ENCODE peak calls at places on chromosomes 7 and 10, in five cellular contexts. B is nephron progenitor cell, E is coronary artery, C is dorsolateral prefrontal cortex, D is Calu3. M is an unnamed sample.

GRCh38 chr10:62614389-62615157 is 189.9 kb upstream of the ADO start:
- DNase-seq in D (no peak), C (no peak), B (no peak), E (no peak), M (no peak)

GRCh38 chr7:99123571-99124033 is 20.3 kb downstream of the SMURF1 start:
- DNase-seq in E (no peak), C (no peak), D (no peak), B (no peak), M (no peak)

GRCh38 chr7:150369740-150370501 is 1.3 kb downstream of the REPIN1 start:
- DNase-seq in D (no peak), C (no peak), E (no peak), B (no peak), M (no peak)

GRCh38 chr7:23161502-23161901 is 20.3 kb upstream of the NUP42 start:
- DNase-seq in E (no peak), D (no peak), C (no peak), B (no peak), M (no peak)

GRCh38 chr7:55018361-55019328 is at the start of gene EGFR:
- DNase-seq in D (peak), E (peak), C (peak), B (peak), M (no peak)

GRCh38 chr10:16116404-16117304 is 256.3 kb upstream of the MINDY3 start:
- DNase-seq in C (no peak), B (peak), E (no peak), D (peak), M (no peak)

GRCh38 chr7:154879629-154880028 is 123.3 kb downstream of the PAXIP1 start:
- DNase-seq in D (no peak), C (no peak), E (no peak), B (no peak), M (no peak)

GRCh38 chr10:84424731-84425165 is 96.4 kb downstream of the CCSER2 start:
- DNase-seq in B (peak), D (peak), E (peak), C (peak), M (no peak)

GRCh38 chr7:38069052-38069451 is 109.0 kb upstream of the STARD3NL start:
- DNase-seq in C (no peak), D (no peak), B (no peak), E (no peak), M (no peak)

GRCh38 chr10:46543379-46544014 is 13.0 kb downstream of the GPRIN2 start:
- DNase-seq in E (no peak), B (peak), C (no peak), D (peak), M (peak)

GRCh38 chr7:88184848-88185304 is 35.0 kb downstream of the SRI start:
- DNase-seq in E (no peak), D (peak), B (no peak), C (no peak), M (no peak)

GRCh38 chr7:26308551-26308950 is 16.9 kb downstream of the SNX10 start:
- DNase-seq in C (no peak), D (no peak), E (no peak), B (no peak), M (no peak)

GRCh38 chr7:47074702-47075153 is 507.2 kb downstream of the TNS3 start:
- DNase-seq in D (no peak), E (no peak), C (no peak), B (no peak), M (no peak)

GRCh38 chr7:4882742-4883351 is 669 bp downstream of the RADIL start:
- DNase-seq in D (no peak), B (peak), E (no peak), C (no peak), M (no peak)

GRCh38 chr10:106559442-106559841 is 605.1 kb downstream of the SORCS1 start:
- DNase-seq in B (no peak), E (no peak), C (no peak), D (no peak), M (no peak)

GRCh38 chr10:44297963-44298362 is 86.9 kb downstream of the CXCL12 start:
- DNase-seq in D (no peak), C (no peak), E (no peak), B (no peak), M (no peak)

GRCh38 chr7:51267169-51267568 is 49.4 kb downstream of the COBL start:
- DNase-seq in B (no peak), C (no peak), E (no peak), D (no peak), M (no peak)

GRCh38 chr7:79406371-79406770 is 47.1 kb downstream of the MAGI2 start:
- DNase-seq in E (no peak), D (no peak), C (no peak), B (no peak), M (no peak)

GRCh38 chr10:3104251-3104918 is 37.0 kb downstream of the PFKP start:
- DNase-seq in C (peak), D (no peak), E (no peak), B (no peak), M (no peak)

GRCh38 chr7:51261117-51261835 is 55.3 kb downstream of the COBL start:
- DNase-seq in C (no peak), D (no peak), E (no peak), B (no peak), M (no peak)

GRCh38 chr10:132382231-132382922 is 14.6 kb upstream of the PWWP2B start:
- DNase-seq in D (no peak), B (no peak), E (no peak), C (no peak), M (no peak)

GRCh38 chr10:86254081-86254480 is 112.5 kb downstream of the GRID1 start:
- DNase-seq in D (no peak), B (no peak), E (peak), C (no peak), M (no peak)

GRCh38 chr7:102097601-102098161 is 189.0 kb upstream of the SH2B2 start:
- DNase-seq in E (no peak), C (peak), D (no peak), B (no peak), M (no peak)

GRCh38 chr7:22207724-22208225 is 149.2 kb downstream of the RAPGEF5 start:
- DNase-seq in E (no peak), C (no peak), D (no peak), B (no peak), M (no peak)

GRCh38 chr10:71888623-71889387 is 37.8 kb upstream of the PSAP start:
- DNase-seq in C (peak), D (peak), B (peak), E (peak), M (peak)

GRCh38 chr10:29630205-29631048 is 4.3 kb downstream of the SVIL start:
- DNase-seq in B (no peak), D (peak), C (no peak), E (no peak), M (no peak)

GRCh38 chr7:139974179-139974811 is 88.5 kb downstream of the PARP12 start:
- DNase-seq in D (no peak), B (no peak), C (no peak), E (peak), M (no peak)

GRCh38 chr7:81692146-81692905 is 77.5 kb downstream of the HGF start:
- DNase-seq in C (no peak), D (no peak), B (no peak), E (no peak), M (no peak)

GRCh38 chr10:69456880-69457693 is 5.8 kb downstream of the TSPAN15 start:
- DNase-seq in C (no peak), D (peak), B (no peak), E (no peak), M (no peak)

GRCh38 chr10:118500477-118501104 is 94.9 kb downstream of the PRLHR start:
- DNase-seq in C (no peak), B (no peak), D (no peak), E (no peak), M (no peak)

GRCh38 chr7:24401628-24402593 is 117.9 kb downstream of the NPY start:
- DNase-seq in B (no peak), D (no peak), C (no peak), E (no peak), M (no peak)

GRCh38 chr10:132961-133898 is 2.0 kb upstream of the ZMYND11 start:
- DNase-seq in C (no peak), D (no peak), E (no peak), B (no peak), M (no peak)

GRCh38 chr10:48649349-48649944 is 35.2 kb upstream of the WDFY4 start:
- DNase-seq in E (no peak), C (peak), D (no peak), B (no peak), M (no peak)

GRCh38 chr7:13115157-13115772 is 427.8 kb downstream of the ARL4A start:
- DNase-seq in C (no peak), B (no peak), D (no peak), E (no peak), M (no peak)
- TF ChIP-seq CTCF in C (no peak), B (no peak), D (no peak), E (no peak), M (no peak)

GRCh38 chr10:24574578-24575155 is 149.0 kb downstream of the ARHGAP21 start:
- DNase-seq in C (no peak), E (no peak), D (no peak), B (no peak), M (no peak)
- TF ChIP-seq CTCF in C (no peak), E (no peak), D (no peak), B (no peak), M (no peak)

DNA sequence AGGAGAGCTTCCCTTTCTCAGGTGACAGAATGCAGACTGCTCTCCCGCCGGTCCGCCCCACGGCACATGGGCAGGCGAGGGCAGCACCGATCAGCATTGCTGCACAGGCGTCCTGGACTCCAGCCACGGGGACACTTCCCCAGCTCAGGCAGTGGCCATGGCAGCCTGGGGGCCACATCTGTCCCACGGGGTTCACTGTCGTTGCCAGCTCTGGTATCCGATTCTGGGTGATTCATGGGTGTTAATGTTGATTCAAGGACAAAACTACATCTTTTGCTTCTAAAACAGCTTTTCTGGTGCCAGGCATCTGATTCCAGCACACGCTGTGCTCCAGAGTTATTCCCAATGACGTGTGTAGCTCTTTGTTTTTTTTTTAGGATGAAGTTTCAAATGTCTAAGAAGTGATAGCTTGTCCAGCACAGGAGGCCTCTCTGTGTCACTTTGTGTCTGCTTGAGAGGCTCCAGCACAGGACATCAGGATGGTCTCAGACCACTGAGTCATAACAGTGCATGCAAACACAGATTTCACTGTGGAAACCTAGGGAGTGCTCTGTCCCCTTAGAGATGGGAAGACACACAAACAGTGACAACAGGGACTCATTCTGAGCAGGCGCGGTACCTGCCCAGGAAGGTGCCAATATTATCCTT is 218.0 kb downstream of the WDR37 start:
- DNase-seq in E (no peak), D (no peak), B (peak), C (peak), M (no peak)
- TF ChIP-seq CTCF in E (no peak), D (no peak), B (no peak), C (peak), M (no peak)

DNA sequence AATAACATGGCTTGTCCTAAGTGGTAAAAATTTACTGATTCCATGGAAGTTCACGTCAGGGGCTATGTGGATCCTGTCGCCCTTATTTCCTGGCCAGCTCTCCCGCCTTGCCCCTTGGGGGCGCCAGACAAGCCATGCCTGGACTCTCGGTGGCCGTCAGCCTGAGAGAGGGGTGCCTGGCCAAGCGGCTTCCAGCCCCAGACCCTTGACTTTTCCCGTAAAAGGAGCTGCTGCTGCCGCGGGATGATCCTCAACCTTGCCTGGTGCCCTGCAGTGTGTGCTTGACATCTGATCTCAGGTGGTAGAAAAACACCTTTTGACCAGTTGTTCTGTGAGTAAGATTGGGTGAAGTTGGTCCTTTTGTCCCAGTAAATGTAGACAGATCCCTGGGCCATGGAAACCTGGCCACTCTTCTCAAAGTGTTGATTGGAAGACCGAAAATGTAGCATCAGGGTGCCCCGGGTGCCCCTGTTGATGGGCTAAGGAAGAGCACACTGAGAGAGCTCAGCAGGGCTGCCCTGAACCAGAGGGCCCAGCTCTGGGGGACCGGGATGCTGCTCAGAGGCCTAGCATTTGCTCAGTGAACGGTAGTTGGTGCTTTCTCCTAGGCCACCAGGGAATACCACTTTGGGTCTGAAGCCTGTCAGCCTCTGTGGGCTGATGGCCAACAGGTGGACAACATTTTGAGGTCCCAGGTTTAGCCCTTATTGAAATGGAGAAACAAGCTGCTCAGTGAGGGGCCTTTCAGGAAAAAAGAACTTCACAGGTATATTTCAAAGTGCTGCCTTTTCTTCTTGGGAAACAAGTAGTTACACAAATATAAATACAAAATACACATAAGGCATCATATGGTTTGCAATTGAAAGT is 162.5 kb downstream of the LRMDA start:
- DNase-seq in D (no peak), E (no peak), C (no peak), B (peak), M (no peak)
- TF ChIP-seq CTCF in D (no peak), E (no peak), C (no peak), B (peak), M (no peak)

DNA sequence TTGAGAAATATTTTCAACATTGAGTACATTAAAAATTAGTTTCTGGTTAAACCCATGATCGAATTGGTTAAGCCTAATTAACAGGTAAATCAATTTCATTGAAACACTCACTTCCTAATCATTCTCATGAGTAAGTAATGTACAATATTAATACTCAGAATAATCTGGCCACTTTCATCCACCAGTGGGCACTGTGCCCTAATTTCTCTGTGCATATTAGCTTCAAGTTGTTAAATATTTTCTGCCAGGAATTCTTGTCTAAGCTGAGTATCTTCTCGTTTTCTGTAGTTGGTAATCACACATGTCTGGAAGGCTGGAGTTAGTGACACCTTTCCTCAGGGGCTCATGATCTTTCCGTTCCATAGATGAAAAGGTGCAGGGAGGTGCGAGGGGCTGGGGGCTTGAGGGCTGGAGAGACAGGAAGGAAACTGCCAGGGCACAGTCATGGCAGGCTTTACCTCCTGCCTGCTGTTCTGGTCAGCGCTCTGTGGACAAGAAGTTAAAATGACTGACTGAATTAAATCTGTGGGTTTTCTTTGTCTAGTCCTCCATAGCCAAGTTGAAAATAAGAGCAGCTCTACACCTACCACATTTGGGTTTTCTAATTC is 71.9 kb downstream of the WIPF3 start:
- DNase-seq in B (no peak), C (no peak), E (no peak), D (peak), M (peak)
- TF ChIP-seq CTCF in B (peak), C (peak), E (peak), D (peak), M (no peak)

GRCh38 chr10:104300736-104301292 is 31.8 kb downstream of the GSTO2 start:
- DNase-seq in E (peak), D (no peak), B (peak), C (peak), M (peak)
- TF ChIP-seq CTCF in E (no peak), D (no peak), B (no peak), C (no peak), M (no peak)

GRCh38 chr7:142534726-142535122 is 214.5 kb upstream of the PRSS1 start:
- DNase-seq in C (no peak), E (no peak), D (no peak), B (no peak), M (no peak)
- TF ChIP-seq CTCF in C (no peak), E (no peak), D (no peak), B (no peak), M (no peak)

M was measured in omental fat pad.